ENCODE peak calls at places on chromosomes 16 and 17, in six cellular contexts. V is GM12864, I is dorsolateral prefrontal cortex, G is right cardiac atrium, M is body of pancreas, D is AG04450. P is an unnamed sample.

GRCh38 chr17:27782791-27783206 is 17.5 kb downstream of the NOS2 start:
- DNase-seq in V (no peak), I (peak; percentile 59), G (peak; percentile 69), M (peak; percentile 8), D (no peak), P (no peak)

GRCh38 chr16:57775661-57776469 is 26.4 kb downstream of the KIFC3 start:
- DNase-seq in V (no peak), I (no peak), G (peak; percentile 51), M (no peak), D (no peak), P (no peak)

GRCh38 chr17:35540589-35541404 is 3.3 kb upstream of the SLFN12L start:
- DNase-seq in V (no peak), I (no peak), G (peak; percentile 73), M (peak; percentile 69), D (no peak), P (no peak)

GRCh38 chr16:47139561-47140185 is 4.1 kb downstream of the NETO2 start:
- DNase-seq in V (no peak), I (no peak), G (no peak), M (no peak), D (no peak), P (no peak)

GRCh38 chr17:28125530-28126382 is 83.3 kb downstream of the NLK start:
- DNase-seq in V (no peak), I (no peak), G (no peak), M (peak; percentile 31), D (no peak), P (no peak)

GRCh38 chr17:33981713-33982601 is 273.1 kb upstream of the CCL2 start:
- DNase-seq in V (no peak), I (no peak), G (no peak), M (peak; percentile 49), D (no peak), P (no peak)

GRCh38 chr16:49776085-49776501 is 79.8 kb downstream of the ZNF423 start:
- DNase-seq in V (no peak), I (no peak), G (peak; percentile 81), M (no peak), D (no peak), P (no peak)

GRCh38 chr16:3511286-3512180 is 10.7 kb downstream of the CLUAP1 start:
- DNase-seq in V (no peak), I (no peak), G (no peak), M (no peak), D (no peak), P (no peak)

GRCh38 chr17:5509482-5509881 is 23.1 kb downstream of the MIS12 start:
- DNase-seq in V (no peak), I (no peak), G (no peak), M (no peak), D (peak; percentile 42), P (no peak)

GRCh38 chr17:34241062-34241461 is 14.0 kb upstream of the CCL2 start:
- DNase-seq in V (no peak), I (no peak), G (peak; percentile 91), M (peak; percentile 58), D (no peak), P (no peak)

GRCh38 chr17:79461041-79461440 is 149.8 kb downstream of the RBFOX3 start:
- DNase-seq in V (no peak), I (no peak), G (no peak), M (no peak), D (no peak), P (peak; percentile 61)

GRCh38 chr16:83268164-83268563 is 539.6 kb upstream of the HSBP1 start:
- DNase-seq in V (no peak), I (no peak), G (no peak), M (no peak), D (no peak), P (no peak)

GRCh38 chr17:58632324-58633314 is 59.2 kb downstream of the TEX14 start:
- DNase-seq in V (no peak), I (no peak), G (no peak), M (no peak), D (no peak), P (no peak)

GRCh38 chr17:81952792-81953228 is 5.8 kb upstream of the MYADML2 start:
- DNase-seq in V (no peak), I (no peak), G (peak; percentile 19), M (no peak), D (no peak), P (no peak)

GRCh38 chr16:3965781-3966582 is 85.5 kb upstream of the CREBBP start:
- DNase-seq in V (no peak), I (no peak), G (no peak), M (no peak), D (no peak), P (no peak)

GRCh38 chr17:80361495-80362220 is 53.3 kb upstream of the ENDOV start:
- DNase-seq in V (no peak), I (peak; percentile 33), G (no peak), M (no peak), D (no peak), P (no peak)

GRCh38 chr16:87724490-87725291 is 41.1 kb downstream of the KLHDC4 start:
- DNase-seq in V (no peak), I (no peak), G (no peak), M (no peak), D (no peak), P (no peak)

GRCh38 chr16:67530013-67530939 is 1.6 kb downstream of the RIPOR1 start:
- DNase-seq in V (no peak), I (peak; percentile 84), G (peak; percentile 92), M (peak; percentile 79), D (no peak), P (no peak)

GRCh38 chr17:1650731-1651558 is 1.3 kb upstream of the RILP start:
- DNase-seq in V (no peak), I (no peak), G (no peak), M (no peak), D (no peak), P (no peak)

GRCh38 chr16:1791943-1792812 is 1.3 kb downstream of the IGFALS start:
- DNase-seq in V (no peak), I (no peak), G (peak; percentile 44), M (no peak), D (no peak), P (no peak)

GRCh38 chr17:82103588-82104451 is 5.8 kb upstream of the FASN start:
- DNase-seq in V (no peak), I (no peak), G (peak; percentile 91), M (peak; percentile 77), D (no peak), P (no peak)

GRCh38 chr16:13633381-13633861 is 286.5 kb upstream of the ERCC4 start:
- DNase-seq in V (no peak), I (no peak), G (no peak), M (no peak), D (no peak), P (no peak)

P was measured in HS-5.